ENCODE peak calls at places on chromosomes 13 and 19, in ten cellular contexts. S is stimulated activated CD4-positive, alpha-beta T cell treated with anti-CD3 and anti-CD28 coated beads, Interleukin-4, amount 100 ng/mL, for 1 hour; K is PC-9; U is activated naive CD8-positive, alpha-beta T cell treated with anti-CD3 and anti-CD28 coated beads, Interleukin-2, amount 50 U/mL, for 24 hours; N is neural crest cell; O is T-helper 2 cell; G is neural progenitor cell; V is activated T-cell treated with anti-CD3 and anti-CD28 coated beads, Interleukin-2, amount 50 U/mL, for 48 hours; A is activated CD4-positive, CD25-positive, alpha-beta regulatory T cell treated with anti-CD3 and anti-CD28 coated beads, Interleukin-2, amount 50 U/mL, for 16 hours; T is fibroblast of lung. Q is an unnamed sample.

GRCh38 chr13:65063753-65064152 is 2166.4 kb downstream of the PCDH9 start:
- DNase-seq in S (no peak), K (no peak), U (no peak), N (no peak), O (no peak), G (no peak), V (no peak), A (no peak), T (peak), Q (no peak)

GRCh38 chr13:30181856-30182651 is 125.3 kb downstream of the KATNAL1 start:
- DNase-seq in S (no peak), K (no peak), U (no peak), N (no peak), O (no peak), G (peak), V (no peak), A (no peak), T (no peak), Q (no peak)

GRCh38 chr13:26051231-26052135 is at the start of gene SHISA2:
- DNase-seq in S (peak), K (no peak), U (peak), N (peak), O (no peak), G (peak), V (peak), A (no peak), T (peak), Q (no peak)

GRCh38 chr19:9535934-9536333 is 2.5 kb downstream of the ZNF426 start:
- DNase-seq in S (no peak), K (no peak), U (no peak), N (no peak), O (no peak), G (no peak), V (no peak), A (no peak), T (no peak), Q (no peak)

GRCh38 chr19:7953576-7953975 is 10.1 kb upstream of the TIMM44 start:
- DNase-seq in S (no peak), K (no peak), U (no peak), N (no peak), O (no peak), G (no peak), V (no peak), A (no peak), T (no peak), Q (no peak)

GRCh38 chr13:44068169-44068568 is 188.5 kb downstream of the LACC1 start:
- DNase-seq in S (no peak), K (no peak), U (no peak), N (no peak), O (no peak), G (no peak), V (no peak), A (no peak), T (peak), Q (no peak)

GRCh38 chr13:33328691-33329090 is 43.1 kb upstream of the STARD13 start:
- DNase-seq in S (no peak), K (no peak), U (no peak), N (peak), O (no peak), G (no peak), V (no peak), A (no peak), T (no peak), Q (no peak)

GRCh38 chr13:112583592-112584277 is 4.2 kb downstream of the TUBGCP3 start:
- DNase-seq in S (no peak), K (no peak), U (no peak), N (no peak), O (no peak), G (no peak), V (no peak), A (no peak), T (no peak), Q (no peak)

GRCh38 chr19:28239270-28239669 is 973.7 kb downstream of the UQCRFS1 start:
- DNase-seq in S (no peak), K (no peak), U (peak), N (peak), O (no peak), G (peak), V (no peak), A (no peak), T (no peak), Q (no peak)

GRCh38 chr19:3046621-3047306 is 15.5 kb downstream of the TLE5 start:
- DNase-seq in S (no peak), K (no peak), U (no peak), N (no peak), O (no peak), G (peak), V (no peak), A (no peak), T (no peak), Q (no peak)

GRCh38 chr19:4976412-4977298 is 7.7 kb downstream of the KDM4B start:
- DNase-seq in S (no peak), K (no peak), U (no peak), N (no peak), O (no peak), G (peak), V (no peak), A (no peak), T (peak), Q (no peak)

Q was measured in stimulated activated CD8-positive, alpha-beta memory T cell treated with anti-CD3 and anti-CD28 coated beads, Interleukin-4, amount 100 ng/mL, for 1 hour.